ENCODE peak calls at places on chromosome X, in ten cellular contexts. D is stimulated activated CD8-positive, alpha-beta memory T cell treated with anti-CD3 and anti-CD28 coated beads, Interleukin-4, amount 100 ng/mL, for 4 hours; L is activated naive CD8-positive, alpha-beta T cell treated with anti-CD3 and anti-CD28 coated beads, Interleukin-2, amount 50 U/mL, for 24 hours; I is kidney tubule cell; F is ELR; Q is lower lobe of right lung; H is MV-4-11; Y is nephron progenitor cell; B is effector memory CD8-positive, alpha-beta T cell; Z is MCF 10A. E is an unnamed sample.

GRCh38 chrX:133892337-133892736 is 93.1 kb downstream of the GPC3 start:
- DNase-seq in I (peak), Z (no peak), H (no peak), L (no peak), F (no peak), D (no peak), Q (no peak), B (no peak), Y (peak), E (no peak)

GRCh38 chrX:39938466-39938865 is 159.3 kb downstream of the BCOR start:
- DNase-seq in B (no peak), L (no peak), Y (no peak), D (no peak), F (no peak), I (no peak), Z (no peak), Q (no peak), H (no peak), E (no peak)

GRCh38 chrX:21838937-21839333 is 482 bp upstream of the MBTPS2 start:
- DNase-seq in Y (no peak), Z (peak), F (peak), D (no peak), B (no peak), I (no peak), H (no peak), Q (no peak), L (no peak), E (no peak)

GRCh38 chrX:69503228-69503834 is 795 bp upstream of the NALF2 start:
- DNase-seq in H (no peak), Y (no peak), F (no peak), D (no peak), Z (no peak), Q (no peak), B (no peak), L (peak), I (peak), E (no peak)

GRCh38 chrX:74536142-74537010 is 78.0 kb downstream of the RLIM start:
- DNase-seq in Q (peak), Y (peak), H (peak), F (peak), Z (peak), B (no peak), D (no peak), I (peak), L (peak), E (peak)

GRCh38 chrX:108439961-108440696 is 491 bp downstream of the COL4A5 start:
- DNase-seq in B (no peak), Y (peak), F (peak), Q (peak), H (no peak), L (no peak), Z (peak), I (no peak), D (no peak), E (peak)

GRCh38 chrX:119605398-119605738 is 856 bp downstream of the NKRF start:
- DNase-seq in F (peak), I (no peak), Q (no peak), Y (peak), B (no peak), L (peak), H (no peak), D (no peak), Z (no peak), E (no peak)

GRCh38 chrX:69568828-69569227 is 47.1 kb upstream of the EDA start:
- DNase-seq in H (no peak), L (no peak), D (no peak), Y (no peak), Q (no peak), B (no peak), Z (no peak), I (no peak), F (no peak), E (no peak)

GRCh38 chrX:111098874-111099273 is 2.9 kb downstream of the PAK3 start:
- DNase-seq in B (peak), L (peak), Z (peak), Y (peak), D (no peak), Q (peak), F (peak), H (no peak), I (peak), E (no peak)

GRCh38 chrX:118904218-118904617 is 70.2 kb upstream of the LONRF3 start:
- DNase-seq in H (no peak), Z (no peak), Q (no peak), D (no peak), Y (no peak), L (no peak), B (no peak), I (no peak), F (no peak), E (no peak)

GRCh38 chrX:16484338-16484737 is 165.6 kb upstream of the S100G start:
- DNase-seq in L (peak), B (no peak), Z (peak), Y (no peak), I (peak), D (no peak), F (peak), Q (no peak), H (peak), E (peak)

GRCh38 chrX:15143050-15143824 is 126.6 kb downstream of the ASB9 start:
- DNase-seq in L (peak), Y (peak), D (peak), F (peak), I (peak), Z (peak), H (no peak), Q (peak), B (peak), E (peak)

GRCh38 chrX:109830704-109831206 is 97.7 kb upstream of the ACSL4 start:
- DNase-seq in I (peak), D (no peak), Q (no peak), B (no peak), Z (peak), F (peak), H (peak), L (no peak), Y (no peak), E (peak)

GRCh38 chrX:99572711-99573110 is 837.4 kb downstream of the PCDH19 start:
- DNase-seq in L (no peak), Z (peak), B (no peak), D (no peak), I (no peak), F (no peak), Q (no peak), Y (no peak), H (no peak), E (no peak)

E was measured in Caki2.